ENCODE peak calls at places on chromosomes 11 and 22, in four cellular contexts. F is NT2/D1, S is PC-3, C is upper lobe of right lung. W is an unnamed sample. For H3K27me3 and H3K9me3, the result is how much of the 10 kb centered on the place peaks cover.

GRCh38 chr22:19644314-19645223 is 69.7 kb upstream of the SEPTIN5 start:
- DNase-seq in F (no peak), S (no peak), C (no peak), W (no peak)

GRCh38 chr22:27105142-27106025 is 448.0 kb downstream of the MIAT start:
- DNase-seq in F (no peak), S (no peak), C (no peak), W (peak)

GRCh38 chr11:77819921-77820564 is 479 bp downstream of the RSF1 start:
- DNase-seq in F (peak), S (peak), C (peak), W (peak)

GRCh38 chr22:31488988-31489617 is 539 bp downstream of the EIF4ENIF1 start:
- DNase-seq in F (no peak), S (peak), C (peak), W (peak)

GRCh38 chr11:41306435-41306834 is 153.0 kb downstream of the LRRC4C start:
- DNase-seq in F (no peak), S (no peak), C (no peak), W (no peak)

GRCh38 chr22:22751043-22751603 is 106.7 kb downstream of the GGTLC2 start:
- DNase-seq in F (no peak), S (no peak), C (no peak), W (no peak)

GRCh38 chr11:104531894-104532293 is 366.4 kb downstream of the CASP12 start:
- DNase-seq in F (no peak), S (peak), C (no peak), W (no peak)

GRCh38 chr11:68632802-68633201 is 51.5 kb upstream of the GAL start:
- DNase-seq in F (peak), S (peak), C (no peak), W (peak)

GRCh38 chr22:31223786-31224191 is 11.7 kb downstream of the LIMK2 start:
- DNase-seq in F (no peak), S (no peak), C (no peak), W (no peak)

GRCh38 chr22:49735411-49736311 is 92.0 kb downstream of the BRD1 start:
- DNase-seq in F (peak), S (peak), C (peak), W (no peak)

GRCh38 chr11:2649400-2649799 is 50.4 kb downstream of the KCNQ1OT1 start:
- DNase-seq in F (no peak), S (no peak), C (no peak), W (no peak)
- H3K4me3 ChIP-seq in F (no peak), S (no peak), C (no peak), W (no peak)

DNA sequence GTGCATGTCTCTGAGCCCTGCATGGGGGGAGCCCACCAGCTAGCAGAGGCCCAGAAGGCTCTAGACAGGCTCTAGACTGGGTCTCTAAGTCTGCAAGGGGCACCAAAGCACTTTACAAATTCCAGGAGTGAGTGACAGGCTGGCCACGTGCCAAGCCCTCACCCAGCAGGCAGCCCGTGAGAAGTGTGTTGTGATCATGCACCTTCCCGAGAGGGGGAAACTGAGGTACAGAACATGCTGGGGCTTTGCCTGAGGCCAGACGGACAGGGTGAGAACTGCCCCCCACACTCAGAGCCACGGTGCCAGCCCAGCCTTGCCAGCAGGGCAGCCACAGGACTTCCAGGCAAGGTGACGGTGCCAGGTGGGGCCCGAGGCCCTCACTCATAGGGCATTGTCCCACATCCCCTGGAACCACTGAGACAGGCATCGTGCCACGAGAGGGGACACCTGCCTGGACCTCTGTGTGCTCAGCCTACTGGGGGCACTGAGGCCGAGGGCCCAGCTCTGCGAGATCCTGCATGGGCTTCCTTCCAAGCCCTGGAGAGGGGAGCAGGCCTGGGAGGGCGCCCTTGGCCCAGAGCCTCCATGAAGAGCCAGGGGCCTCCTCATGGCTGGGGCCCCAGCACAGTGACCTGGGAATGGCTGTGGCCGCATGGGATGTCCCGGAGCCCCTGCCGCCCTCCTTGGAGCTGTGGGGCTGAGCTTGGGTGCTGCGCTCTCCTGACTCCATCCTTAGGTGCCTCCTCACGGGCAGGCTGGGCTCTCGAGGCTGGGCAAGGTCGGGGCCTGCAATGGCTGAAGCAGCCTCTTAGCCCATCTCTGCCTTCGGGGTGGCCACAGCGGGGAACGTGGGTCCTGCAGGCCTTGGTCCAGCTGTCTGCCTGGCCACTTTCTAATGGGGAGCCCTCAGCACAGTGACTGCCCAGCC is 121.5 kb downstream of the KCNQ1OT1 start:
- DNase-seq in F (no peak), S (no peak), C (peak), W (no peak)
- H3K27me3 ChIP-seq in F (half or more), S (under half), C (under half), W (under half)

DNA sequence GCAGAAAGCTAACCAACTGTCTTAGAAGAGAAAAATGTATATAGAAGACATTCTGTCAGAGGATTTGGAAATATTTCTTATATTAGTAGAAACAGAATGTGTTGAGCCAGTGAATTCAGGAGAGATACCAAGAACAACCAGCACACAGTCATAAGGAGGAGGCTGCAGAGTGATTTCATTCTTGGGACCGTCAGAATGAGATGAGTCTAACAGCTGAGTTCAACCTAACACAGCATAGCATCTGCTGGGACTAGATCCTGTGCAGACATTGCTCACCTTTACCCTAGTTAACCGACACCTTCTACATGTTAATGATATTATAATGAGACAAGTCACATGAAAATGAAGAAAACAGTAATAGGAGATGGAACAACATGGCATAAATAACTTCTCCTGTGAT is 85.5 kb downstream of the XRRA1 start:
- DNase-seq in F (no peak), S (no peak), C (no peak), W (no peak)
- H3K9me3 ChIP-seq in F (half or more), S (under half), C (under half), W (under half)

DNA sequence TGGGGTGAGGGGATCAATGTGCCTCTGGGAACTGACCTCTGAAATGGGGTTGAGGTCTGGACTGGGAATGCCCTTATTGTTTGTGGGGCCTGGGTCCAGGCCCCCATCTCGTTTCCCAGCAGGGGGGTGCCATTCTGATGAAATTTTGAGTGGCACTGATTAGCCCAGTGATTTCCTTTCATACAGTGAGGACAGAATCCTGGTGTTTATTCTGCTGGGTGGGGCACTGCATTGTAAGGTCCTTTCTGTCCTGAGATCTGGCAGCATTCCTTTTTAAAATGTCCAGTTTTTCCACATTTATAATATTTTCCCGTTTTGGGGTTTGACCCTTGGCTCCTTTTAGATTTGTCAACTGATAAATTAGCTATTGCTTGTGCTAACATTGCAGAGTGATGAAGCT is 27.1 kb downstream of the OR10A6 start:
- DNase-seq in F (no peak), S (peak), C (no peak), W (no peak)
- H3K4me3 ChIP-seq in F (no peak), S (peak), C (peak), W (no peak)

DNA sequence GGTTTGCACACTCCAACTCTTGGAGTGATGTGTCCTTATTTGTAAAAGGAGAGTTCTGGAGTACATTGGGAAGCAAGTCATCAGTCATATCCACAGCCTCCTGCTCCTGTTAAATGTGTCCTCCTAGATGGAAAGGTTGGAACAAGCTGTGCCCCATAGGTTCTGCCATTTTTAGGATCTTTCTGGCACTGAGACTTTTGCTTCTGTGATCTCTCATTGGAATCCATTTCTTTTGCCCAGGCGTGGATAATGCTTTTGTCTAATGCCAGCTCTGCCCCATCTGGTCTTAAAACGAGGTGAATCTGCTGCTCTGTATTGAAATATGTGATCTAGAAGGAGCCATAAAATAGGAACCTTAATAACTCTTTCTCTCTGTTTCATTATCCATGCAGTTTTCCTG is 66.4 kb downstream of the ZBTB16 start:
- DNase-seq in F (no peak), S (no peak), C (no peak), W (no peak)
- H3K27me3 ChIP-seq in F (under half), S (half or more), C (under half), W (under half)

GRCh38 chr22:47390026-47390970 is 627.8 kb downstream of the TBC1D22A start:
- DNase-seq in F (no peak), S (no peak), C (no peak), W (no peak)
- H3K9me3 ChIP-seq in F (under half), S (under half), C (under half), W (under half)

DNA sequence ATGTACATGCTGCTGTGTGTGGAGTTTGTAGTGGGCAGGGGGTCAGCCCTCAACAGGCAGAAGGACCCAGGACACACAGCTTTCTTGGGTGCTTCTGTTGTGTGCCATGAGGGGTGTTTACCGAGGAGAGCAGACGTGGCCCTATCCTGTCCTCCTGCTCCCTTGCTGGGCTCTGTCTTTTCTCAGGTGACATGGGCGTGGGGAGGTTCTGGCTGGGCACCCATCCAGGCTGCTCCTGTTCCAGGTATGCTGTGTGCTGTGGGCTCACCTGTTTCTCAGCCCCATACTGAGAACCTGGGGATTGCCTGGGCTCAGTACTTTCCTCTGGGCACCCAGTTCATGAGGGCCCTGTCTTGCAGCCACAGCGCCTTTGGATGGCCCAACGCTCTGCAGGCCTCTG is 23.3 kb downstream of the MICALL1 start:
- DNase-seq in F (no peak), S (no peak), C (no peak), W (no peak)
- H3K4me3 ChIP-seq in F (no peak), S (no peak), C (no peak), W (no peak)

DNA sequence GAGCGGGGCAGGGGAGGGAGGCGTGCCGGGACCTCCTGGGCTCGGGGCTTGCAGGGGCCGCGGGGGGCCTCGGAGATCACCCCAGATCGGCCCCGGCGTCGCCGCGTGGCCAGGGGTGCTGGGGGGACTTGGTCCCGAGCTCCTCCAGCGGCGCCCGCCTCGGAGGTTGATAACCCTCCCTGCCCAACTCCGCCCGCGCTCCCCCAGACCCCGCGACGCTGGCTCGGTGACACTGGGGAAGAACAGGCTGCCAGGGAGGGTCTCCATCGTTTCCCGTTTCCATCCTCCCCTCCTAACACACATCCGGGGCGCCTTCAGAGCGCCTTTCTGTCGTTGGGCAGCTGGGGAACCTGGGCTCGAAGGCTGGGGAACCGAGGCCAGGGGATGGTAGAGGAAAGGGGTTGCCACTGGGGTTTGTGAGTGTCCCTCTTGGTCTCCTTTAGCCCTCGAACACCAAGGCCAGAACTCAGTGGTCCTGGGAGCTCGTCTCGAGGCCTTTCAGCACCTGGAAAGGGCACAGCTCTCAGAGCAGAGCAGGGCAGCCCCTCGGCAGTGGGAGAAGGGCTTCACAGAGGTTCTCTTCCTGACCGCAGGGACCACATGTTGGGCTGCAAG is 431 bp downstream of the SLC37A2 start:
- DNase-seq in F (peak), S (no peak), C (no peak), W (no peak)
- H3K27me3 ChIP-seq in F (under half), S (under half), C (under half), W (under half)

GRCh38 chr11:70530010-70530409 is 131.7 kb downstream of the CTTN start:
- DNase-seq in F (no peak), S (no peak), C (no peak), W (no peak)
- H3K9me3 ChIP-seq in F (under half), S (under half), C (under half), W (under half)

W was measured in MG63.